ENCODE peak calls at places on chromosomes 11 and 22, in eight cellular contexts. O is adrenal gland, N is transverse colon, L is type B pancreatic cell, A is PC-3, U is IMR-90, Q is pancreas, I is right lobe of liver. C is an unnamed sample.

GRCh38 chr11:40376346-40376745 is 1083.1 kb downstream of the LRRC4C start:
- DNase-seq in L (no peak), Q (no peak), O (no peak), I (no peak), N (no peak), U (no peak), A (no peak), C (no peak)

GRCh38 chr11:125128450-125128849 is 17.0 kb upstream of the TMEM218 start:
- DNase-seq in O (no peak), Q (no peak), A (peak; percentile 37), I (no peak), L (no peak), N (no peak), U (peak; percentile 93), C (no peak)

GRCh38 chr11:119594639-119595249 is 134.3 kb downstream of the NECTIN1 start:
- DNase-seq in Q (no peak), U (peak; percentile 87), L (no peak), N (no peak), O (peak; percentile 64), I (no peak), A (peak; percentile 85), C (no peak)

GRCh38 chr11:61509058-61510029 is 795 bp downstream of the LRRC10B start:
- DNase-seq in I (peak; percentile 85), O (peak; percentile 78), N (peak; percentile 71), U (peak; percentile 69), L (peak; percentile 82), Q (peak; percentile 73), A (peak; percentile 78), C (peak; percentile 46)

GRCh38 chr11:8168485-8169257 is at the start of gene RIC3:
- DNase-seq in Q (peak; percentile 72), L (no peak), U (no peak), O (peak; percentile 61), A (no peak), I (peak; percentile 66), N (peak; percentile 30), C (peak; percentile 49)

GRCh38 chr11:16286095-16286494 is 70.3 kb downstream of the SOX6 start:
- DNase-seq in Q (no peak), O (no peak), L (no peak), N (no peak), I (no peak), U (peak; percentile 23), A (no peak), C (no peak)

GRCh38 chr11:90774727-90775572 is 552.1 kb upstream of the CHORDC1 start:
- DNase-seq in N (no peak), Q (no peak), A (no peak), I (no peak), O (no peak), L (no peak), U (no peak), C (no peak)

GRCh38 chr22:23155831-23156230 is 10.6 kb downstream of the RAB36 start:
- DNase-seq in Q (no peak), I (peak; percentile 39), L (no peak), N (no peak), O (no peak), U (no peak), A (no peak), C (no peak)

GRCh38 chr22:23113067-23113846 is 28.5 kb downstream of the RSPH14 start:
- DNase-seq in N (no peak), Q (no peak), U (peak; percentile 54), O (no peak), I (no peak), A (no peak), L (no peak), C (no peak)

GRCh38 chr11:29343465-29344333 is 673.1 kb downstream of the KCNA4 start:
- DNase-seq in U (peak; percentile 34), A (peak; percentile 76), Q (peak; percentile 70), I (peak; percentile 68), N (peak; percentile 44), O (peak; percentile 50), L (peak; percentile 73), C (peak; percentile 14)

GRCh38 chr22:19723165-19723989 is at the start of gene GP1BB:
- DNase-seq in A (peak; percentile 34), U (no peak), L (no peak), N (peak; percentile 37), O (no peak), I (no peak), Q (peak; percentile 46), C (peak; percentile 40)

GRCh38 chr11:29317669-29318068 is 699.2 kb downstream of the KCNA4 start:
- DNase-seq in I (no peak), O (no peak), N (no peak), U (peak; percentile 73), Q (no peak), A (no peak), L (no peak), C (no peak)

GRCh38 chr11:61075891-61076290 is 26.4 kb upstream of the CD5 start:
- DNase-seq in A (peak; percentile 44), Q (no peak), U (peak; percentile 35), N (peak; percentile 29), I (no peak), L (no peak), O (no peak), C (no peak)

GRCh38 chr11:67250059-67251043 is 15.9 kb upstream of the GRK2 start:
- DNase-seq in O (no peak), A (no peak), U (no peak), L (no peak), I (no peak), Q (no peak), N (no peak), C (no peak)

GRCh38 chr22:18044548-18045271 is 20.3 kb upstream of the MICAL3 start:
- DNase-seq in O (peak; percentile 90), U (peak; percentile 63), I (peak; percentile 88), A (no peak), Q (peak; percentile 72), N (no peak), L (no peak), C (no peak)

GRCh38 chr11:123391646-123392348 is 38.3 kb upstream of the GRAMD1B start:
- DNase-seq in A (peak; percentile 9), U (no peak), Q (no peak), O (no peak), L (no peak), N (no peak), I (no peak), C (no peak)

GRCh38 chr11:128884703-128885338 is 6.3 kb upstream of the KCNJ5 start:
- DNase-seq in Q (peak; percentile 81), L (no peak), I (no peak), A (peak; percentile 93), N (peak; percentile 76), U (peak; percentile 69), O (peak; percentile 68), C (no peak)

GRCh38 chr22:19885841-19886592 is 31.3 kb upstream of the GNB1L start:
- DNase-seq in Q (no peak), O (no peak), I (peak; percentile 48), U (no peak), A (no peak), L (no peak), N (no peak), C (no peak)

GRCh38 chr11:71995726-71996291 is 2.9 kb upstream of the IL18BP start:
- DNase-seq in U (no peak), Q (no peak), O (no peak), I (no peak), N (no peak), L (no peak), A (no peak), C (no peak)

DNA sequence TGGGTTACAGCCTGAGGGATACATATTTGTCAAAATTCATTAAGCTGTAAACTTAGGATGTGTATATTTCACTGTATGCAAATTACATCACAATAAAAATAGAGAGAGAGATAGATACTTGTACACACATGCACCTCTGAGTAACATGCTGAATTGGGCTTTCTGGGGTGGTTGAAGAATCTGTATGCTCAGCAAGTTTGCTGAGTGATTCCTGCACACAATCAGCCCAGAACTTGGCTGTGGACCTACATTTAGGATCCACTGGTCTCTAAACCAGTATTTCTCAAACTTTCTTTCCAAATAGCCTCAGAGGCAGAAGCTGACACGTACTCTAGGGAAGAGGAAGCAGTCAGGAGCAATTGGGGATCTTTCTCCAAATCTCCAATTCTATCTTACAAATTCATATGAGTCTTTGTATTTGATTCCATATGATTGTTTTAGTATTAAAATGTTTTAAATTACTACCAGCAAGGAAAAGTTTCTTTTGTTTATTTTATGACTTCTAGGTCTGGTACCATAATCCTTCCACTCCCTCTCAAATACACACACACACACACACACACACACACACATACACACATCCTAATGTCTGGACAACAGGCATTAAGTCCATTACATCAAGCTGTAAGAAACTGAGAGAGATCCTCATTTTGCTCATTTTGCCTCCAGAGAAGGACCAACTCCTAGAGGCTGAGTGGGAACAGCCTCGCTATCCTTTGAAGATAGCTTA is 20.0 kb downstream of the SYT13 start:
- DNase-seq in U (no peak), O (no peak), I (no peak), N (peak; percentile 44), L (no peak), Q (no peak), A (no peak), C (no peak)
- TF ChIP-seq CTCF in U (no peak), O (no peak), I (no peak), N (no peak), L (no peak), Q (no peak), A (no peak), C (no peak)

GRCh38 chr11:35163707-35164496 is 24.9 kb downstream of the CD44 start:
- DNase-seq in L (no peak), I (no peak), Q (no peak), N (no peak), O (no peak), A (no peak), U (peak; percentile 31), C (no peak)
- TF ChIP-seq CTCF in L (peak; percentile 47), I (no peak), Q (no peak), N (no peak), O (peak; percentile 26), A (no peak), U (peak; percentile 23), C (no peak)

GRCh38 chr11:103110406-103110805 is 1.2 kb downstream of the DYNC2H1 start:
- DNase-seq in Q (no peak), L (no peak), O (no peak), I (no peak), N (no peak), A (peak; percentile 60), U (peak; percentile 56), C (no peak)
- TF ChIP-seq CTCF in Q (no peak), L (peak; percentile 39), O (peak; percentile 13), I (no peak), N (no peak), A (peak; percentile 67), U (peak; percentile 59), C (no peak)

GRCh38 chr11:41437006-41437405 is 22.4 kb downstream of the LRRC4C start:
- DNase-seq in O (no peak), U (no peak), Q (no peak), A (no peak), I (no peak), N (no peak), L (no peak), C (no peak)
- TF ChIP-seq CTCF in O (no peak), U (no peak), Q (no peak), A (no peak), I (no peak), N (no peak), L (no peak), C (no peak)

GRCh38 chr11:82906236-82906635 is 4.7 kb downstream of the DDIAS start:
- DNase-seq in O (no peak), U (peak; percentile 43), Q (no peak), A (peak; percentile 64), N (no peak), L (no peak), I (no peak), C (no peak)
- TF ChIP-seq CTCF in O (peak; percentile 73), U (peak; percentile 59), Q (peak; percentile 19), A (peak; percentile 89), N (peak; percentile 66), L (peak; percentile 88), I (peak; percentile 63), C (peak; percentile 35)

C was measured in activated B cell treated with CpG ODN at 0.5 μM for 24 hours.